ENCODE peak calls at places on chromosomes 16 and 17, in four cellular contexts. R, L, P and S are unnamed samples. For H3K4me1, the result is how much of the 10 kb centered on the place peaks cover.

GRCh38 chr16:397736-398332 is 835 bp downstream of the NME4 start:
- DNase-seq in R (peak), L (peak), P (peak), S (peak)

GRCh38 chr17:47869114-47869513 is 18.2 kb upstream of the SP6 start:
- DNase-seq in R (no peak), L (no peak), P (no peak), S (peak)

GRCh38 chr17:70084476-70084875 is 9.5 kb downstream of the KCNJ16 start:
- DNase-seq in R (no peak), L (no peak), P (no peak), S (peak)

GRCh38 chr17:75020331-75021110 is 8.1 kb downstream of the MRPL58 start:
- DNase-seq in R (no peak), L (no peak), P (no peak), S (no peak)

GRCh38 chr17:61974115-61974514 is 46.3 kb upstream of the INTS2 start:
- DNase-seq in R (no peak), L (no peak), P (no peak), S (no peak)

GRCh38 chr16:12535535-12536411 is 267.9 kb downstream of the CPPED1 start:
- DNase-seq in R (no peak), L (no peak), P (no peak), S (peak)

GRCh38 chr17:37824534-37825485 is 80.0 kb upstream of the HNF1B start:
- DNase-seq in R (no peak), L (no peak), P (no peak), S (peak)

GRCh38 chr16:75471723-75472634 is 7.5 kb upstream of the TMEM170A start:
- DNase-seq in R (no peak), L (peak), P (peak), S (peak)

GRCh38 chr17:56653877-56654276 is 60.4 kb downstream of the NOG start:
- DNase-seq in R (no peak), L (no peak), P (peak), S (peak)

GRCh38 chr17:7016406-7016805 is 4.0 kb downstream of the RNASEK start:
- DNase-seq in R (no peak), L (no peak), P (no peak), S (no peak)

GRCh38 chr16:75599452-75600277 is 23.4 kb downstream of the ADAT1 start:
- DNase-seq in R (no peak), L (peak), P (no peak), S (no peak)

GRCh38 chr16:66081967-66082366 is 284.5 kb upstream of the CDH5 start:
- DNase-seq in R (no peak), L (no peak), P (no peak), S (peak)

GRCh38 chr17:14813649-14814048 is 451.5 kb downstream of the PMP22 start:
- DNase-seq in R (peak), L (no peak), P (peak), S (peak)

GRCh38 chr17:34235389-34236028 is 19.6 kb upstream of the CCL2 start:
- DNase-seq in R (peak), L (peak), P (no peak), S (no peak)

GRCh38 chr16:75043175-75043937 is 44.5 kb downstream of the ZNRF1 start:
- DNase-seq in R (no peak), L (no peak), P (peak), S (no peak)

GRCh38 chr17:10600551-10600950 is 51.1 kb upstream of the MYH2 start:
- DNase-seq in R (no peak), L (no peak), P (no peak), S (no peak)

GRCh38 chr17:229130-229944 is 47.9 kb upstream of the DOC2B start:
- DNase-seq in R (no peak), L (no peak), P (no peak), S (no peak)

GRCh38 chr17:81328489-81328888 is 33.4 kb upstream of the SLC38A10 start:
- DNase-seq in R (no peak), L (no peak), P (no peak), S (no peak)

GRCh38 chr16:49661465-49662187 is 194.3 kb downstream of the ZNF423 start:
- DNase-seq in R (no peak), L (no peak), P (peak), S (no peak)

GRCh38 chr17:80847506-80848230 is 144.0 kb upstream of the CHMP6 start:
- DNase-seq in R (no peak), L (peak), P (no peak), S (no peak)

GRCh38 chr16:67115649-67116048 is 5.9 kb downstream of the PHAF1 start:
- DNase-seq in R (no peak), L (peak), P (no peak), S (no peak)

GRCh38 chr17:61334673-61335072 is 65.0 kb upstream of the TBX2 start:
- DNase-seq in R (no peak), L (no peak), P (no peak), S (no peak)

GRCh38 chr16:50440531-50440930 is 71.7 kb upstream of the BRD7 start:
- DNase-seq in R (no peak), L (no peak), P (no peak), S (no peak)

GRCh38 chr17:80694992-80695912 is 150.6 kb downstream of the RPTOR start:
- DNase-seq in R (no peak), L (no peak), P (no peak), S (peak)

GRCh38 chr16:85056211-85056748 is 28.7 kb downstream of the KIAA0513 start:
- DNase-seq in R (no peak), L (no peak), P (peak), S (peak)
- TF ChIP-seq CTCF in R (peak), L (no peak), P (peak), S (peak)

DNA sequence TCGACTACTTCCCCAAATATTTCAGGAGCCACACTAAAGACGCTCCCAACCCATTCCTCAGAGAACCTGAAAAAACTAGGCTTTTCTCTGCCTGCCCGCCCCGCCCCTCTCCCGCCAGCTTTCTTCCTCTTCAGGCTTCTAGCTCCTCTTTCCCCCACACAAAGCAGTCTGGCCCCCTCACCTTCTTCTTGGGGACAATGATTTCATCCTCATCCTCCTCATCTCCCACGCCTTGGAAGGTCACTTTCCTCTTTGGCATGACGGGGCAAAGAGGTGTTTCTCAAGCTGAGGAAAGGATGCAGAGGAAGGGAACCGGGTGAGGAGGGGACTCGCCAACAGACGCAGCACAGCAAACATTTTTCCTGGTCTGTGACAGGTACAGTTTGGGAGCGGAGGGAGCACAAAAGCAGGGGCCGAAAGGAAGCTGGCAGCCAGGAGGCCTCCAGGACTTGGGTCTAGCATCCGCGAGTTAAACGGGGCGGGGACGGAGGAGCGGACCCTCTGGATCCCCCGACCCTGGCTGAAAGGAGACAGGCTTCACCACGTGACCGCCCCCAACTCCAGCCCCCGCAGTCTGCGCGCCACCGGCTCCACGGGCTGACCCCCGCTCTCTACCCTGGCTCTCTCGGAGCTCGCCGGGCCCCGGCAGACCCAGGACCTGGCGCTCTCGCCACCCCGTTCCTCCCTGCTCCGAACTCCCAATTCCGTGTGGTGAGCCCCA is 525 bp downstream of the CD2BP2 start:
- DNase-seq in R (no peak), L (peak), P (peak), S (peak)
- H3K4me1 ChIP-seq in R (half or more), L (under half), P (under half), S (under half)

GRCh38 chr16:55655709-55656694 is at the start of gene SLC6A2:
- DNase-seq in R (peak), L (no peak), P (peak), S (peak)
- TF ChIP-seq CTCF in R (no peak), L (no peak), P (no peak), S (peak)

GRCh38 chr17:2400474-2400866 is 390 bp downstream of the MNT start:
- DNase-seq in R (peak), L (peak), P (peak), S (peak)
- H3K4me1 ChIP-seq in R (half or more), L (half or more), P (under half), S (under half)

DNA sequence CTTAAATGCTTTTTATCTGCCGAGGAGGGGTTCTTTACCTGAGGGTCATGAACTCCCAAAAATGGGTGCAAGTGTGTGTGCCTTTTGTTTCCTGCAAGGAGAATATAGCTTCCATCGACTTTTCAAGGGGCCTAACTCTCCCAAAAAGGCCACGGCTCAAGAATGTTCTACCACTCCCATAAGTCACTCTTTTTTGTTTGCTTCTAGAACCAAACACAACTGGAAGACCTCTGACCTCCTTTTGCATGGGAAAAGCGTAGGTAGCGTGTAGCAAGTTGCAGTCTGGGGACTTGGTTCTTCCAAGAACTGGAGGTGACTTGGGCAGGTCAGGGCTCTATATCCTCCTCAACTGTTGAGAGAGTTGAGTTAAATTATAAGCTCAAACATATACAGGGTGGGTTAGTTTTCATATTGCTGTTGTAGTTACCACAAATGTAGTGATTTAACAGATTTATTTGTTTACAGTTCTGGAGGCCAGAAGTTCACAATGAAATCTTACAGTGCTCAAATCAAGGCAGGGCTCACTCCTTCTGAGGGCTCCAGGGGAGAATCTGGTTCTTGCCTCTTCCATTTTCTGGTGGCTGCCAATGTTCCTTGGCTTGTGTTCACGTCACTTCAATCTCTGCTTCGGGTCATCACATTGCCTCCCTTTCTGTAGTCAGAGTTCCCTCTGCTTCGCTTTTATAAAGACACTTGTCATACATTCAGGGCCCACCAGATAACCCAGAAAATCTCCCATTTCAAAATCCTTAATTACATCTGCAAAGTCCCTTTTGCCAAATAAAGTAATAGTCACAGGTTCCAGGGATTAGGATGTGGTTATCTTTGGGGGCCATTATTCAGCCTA is 1.4 kb downstream of the TMEM97 start:
- DNase-seq in R (no peak), L (no peak), P (no peak), S (no peak)
- TF ChIP-seq CTCF in R (no peak), L (no peak), P (no peak), S (no peak)

GRCh38 chr17:31480904-31481782 is 89.7 kb downstream of the RAB11FIP4 start:
- DNase-seq in R (no peak), L (no peak), P (no peak), S (no peak)

GRCh38 chr17:31480067-31480466 is 88.6 kb downstream of the RAB11FIP4 start:
- DNase-seq in R (no peak), L (no peak), P (no peak), S (no peak)

GRCh38 chr17:31479524-31479923 is 88.0 kb downstream of the RAB11FIP4 start:
- DNase-seq in R (no peak), L (no peak), P (no peak), S (no peak)

GRCh38 chr17:31477417-31478055 is 86.1 kb downstream of the RAB11FIP4 start:
- DNase-seq in R (no peak), L (no peak), P (no peak), S (no peak)

GRCh38 chr17:31479009-31479408 is 87.5 kb downstream of the RAB11FIP4 start:
- DNase-seq in R (no peak), L (no peak), P (no peak), S (no peak)
- H3K4me1 ChIP-seq in R (under half), L (under half), P (under half), S (under half)

DNA sequence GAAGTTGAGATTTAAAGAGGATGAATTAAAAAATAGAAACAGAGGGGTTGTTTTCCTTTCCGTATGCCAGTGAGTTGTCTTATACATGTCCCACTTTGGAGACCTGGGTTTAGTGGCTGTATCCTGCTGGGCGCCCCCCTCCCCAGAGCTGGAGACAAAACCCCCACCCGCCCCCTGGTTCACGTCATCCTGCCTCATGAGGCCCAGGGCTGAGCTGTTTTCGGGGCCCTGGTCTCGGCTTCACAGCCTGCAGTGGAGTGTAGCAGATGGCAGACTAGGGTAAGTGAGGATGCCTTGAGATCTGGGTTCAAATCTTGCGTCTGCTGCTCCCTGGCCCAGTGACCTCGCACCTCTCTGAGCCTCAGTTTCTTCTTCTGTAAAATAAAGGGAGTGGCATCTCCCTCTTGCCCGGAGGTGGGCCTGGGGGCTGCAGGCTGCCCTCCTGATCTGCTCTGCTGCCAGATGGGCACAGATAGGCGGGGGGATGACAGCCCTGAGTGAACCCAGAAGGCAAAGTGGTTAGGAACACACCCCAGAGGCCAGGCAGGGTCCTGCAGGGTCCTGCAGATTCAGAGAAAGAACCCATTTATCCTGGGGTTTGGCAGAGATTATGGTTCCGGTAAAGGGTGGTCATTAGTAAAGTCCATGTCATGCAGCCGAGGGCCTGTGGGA is 45.1 kb downstream of the SOCS3 start:
- DNase-seq in R (no peak), L (no peak), P (peak), S (peak)
- TF ChIP-seq CTCF in R (no peak), L (no peak), P (peak), S (no peak)

GRCh38 chr17:76264425-76264754 is 758 bp upstream of the UBALD2 start:
- DNase-seq in R (no peak), L (no peak), P (no peak), S (no peak)
- H3K4me1 ChIP-seq in R (half or more), L (under half), P (under half), S (under half)

DNA sequence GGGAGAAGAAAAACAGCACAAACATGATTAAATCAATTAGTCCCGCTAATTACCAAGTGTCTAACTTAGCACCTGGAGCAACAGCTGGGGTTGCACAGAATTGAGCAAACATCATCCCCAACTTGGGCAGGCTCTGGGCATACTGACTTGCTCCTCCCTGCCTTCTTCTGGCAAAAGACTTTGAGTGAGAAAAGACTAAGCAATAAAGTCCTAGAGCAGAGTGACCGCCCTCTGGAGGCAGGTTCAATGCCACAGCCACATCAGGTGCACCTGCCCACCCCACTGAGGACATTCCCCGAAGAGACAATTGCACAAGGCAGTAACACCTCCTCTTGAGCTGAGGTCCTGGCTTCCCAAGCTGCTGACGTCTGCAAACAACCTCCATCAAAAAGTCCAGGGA is 358.3 kb downstream of the SOX9 start:
- DNase-seq in R (no peak), L (no peak), P (no peak), S (peak)
- TF ChIP-seq CTCF in R (no peak), L (no peak), P (peak), S (peak)